ENCODE peak calls at places on chromosomes 12 and 14, in seven cellular contexts. One of them, this sample, is unnamed.

GRCh38 chr12:79634957-79635471 is 55.8 kb downstream of the PAWR start:
- DNase-seq in GM19239: no peak
- DNase-seq in heart left ventricle: no peak
- DNase-seq in nucleus accumbens: no peak
- DNase-seq in NCI-H2227 treated with DMSO at 0.1 percent for 48 hours: no peak
- DNase-seq in stimulated activated CD4-positive, alpha-beta T cell treated with anti-CD3 and anti-CD28 coated beads, Interleukin-12 subunit alpha, Interleukin-12 subunit beta, amount 100 ng/mL, for 4 hours: no peak
- DNase-seq in RWPE1: peak
- DNase-seq in this sample: no peak

GRCh38 chr12:94297876-94298520 is 149.6 kb downstream of the PLXNC1 start:
- DNase-seq in stimulated activated CD4-positive, alpha-beta T cell treated with anti-CD3 and anti-CD28 coated beads, Interleukin-12 subunit alpha, Interleukin-12 subunit beta, amount 100 ng/mL, for 4 hours: no peak
- DNase-seq in RWPE1: no peak
- DNase-seq in NCI-H2227 treated with DMSO at 0.1 percent for 48 hours: no peak
- DNase-seq in heart left ventricle: no peak
- DNase-seq in GM19239: no peak
- DNase-seq in nucleus accumbens: no peak
- DNase-seq in this sample: no peak

GRCh38 chr14:102484316-102484715 is 25.3 kb downstream of the ANKRD9 start:
- DNase-seq in nucleus accumbens: no peak
- DNase-seq in NCI-H2227 treated with DMSO at 0.1 percent for 48 hours: no peak
- DNase-seq in RWPE1: no peak
- DNase-seq in heart left ventricle: no peak
- DNase-seq in GM19239: no peak
- DNase-seq in stimulated activated CD4-positive, alpha-beta T cell treated with anti-CD3 and anti-CD28 coated beads, Interleukin-12 subunit alpha, Interleukin-12 subunit beta, amount 100 ng/mL, for 4 hours: no peak
- DNase-seq in this sample: peak

GRCh38 chr14:89340200-89340667 is 76.8 kb downstream of the FOXN3 start:
- DNase-seq in NCI-H2227 treated with DMSO at 0.1 percent for 48 hours: no peak
- DNase-seq in GM19239: no peak
- DNase-seq in heart left ventricle: no peak
- DNase-seq in RWPE1: peak
- DNase-seq in nucleus accumbens: no peak
- DNase-seq in stimulated activated CD4-positive, alpha-beta T cell treated with anti-CD3 and anti-CD28 coated beads, Interleukin-12 subunit alpha, Interleukin-12 subunit beta, amount 100 ng/mL, for 4 hours: no peak
- DNase-seq in this sample: no peak

GRCh38 chr12:123655420-123655819 is 15.5 kb upstream of the TCTN2 start:
- DNase-seq in GM19239: peak
- DNase-seq in nucleus accumbens: no peak
- DNase-seq in NCI-H2227 treated with DMSO at 0.1 percent for 48 hours: no peak
- DNase-seq in RWPE1: no peak
- DNase-seq in heart left ventricle: peak
- DNase-seq in stimulated activated CD4-positive, alpha-beta T cell treated with anti-CD3 and anti-CD28 coated beads, Interleukin-12 subunit alpha, Interleukin-12 subunit beta, amount 100 ng/mL, for 4 hours: no peak
- DNase-seq in this sample: no peak

GRCh38 chr12:52074006-52074405 is 4.2 kb downstream of the ATG101 start:
- DNase-seq in nucleus accumbens: no peak
- DNase-seq in GM19239: peak
- DNase-seq in NCI-H2227 treated with DMSO at 0.1 percent for 48 hours: no peak
- DNase-seq in stimulated activated CD4-positive, alpha-beta T cell treated with anti-CD3 and anti-CD28 coated beads, Interleukin-12 subunit alpha, Interleukin-12 subunit beta, amount 100 ng/mL, for 4 hours: no peak
- DNase-seq in heart left ventricle: peak
- DNase-seq in RWPE1: no peak
- DNase-seq in this sample: no peak

GRCh38 chr12:103955811-103956514 is 9.7 kb upstream of the TDG start:
- DNase-seq in stimulated activated CD4-positive, alpha-beta T cell treated with anti-CD3 and anti-CD28 coated beads, Interleukin-12 subunit alpha, Interleukin-12 subunit beta, amount 100 ng/mL, for 4 hours: no peak
- DNase-seq in heart left ventricle: no peak
- DNase-seq in GM19239: no peak
- DNase-seq in NCI-H2227 treated with DMSO at 0.1 percent for 48 hours: no peak
- DNase-seq in RWPE1: no peak
- DNase-seq in nucleus accumbens: no peak
- DNase-seq in this sample: no peak

GRCh38 chr14:101734241-101734847 is 27.2 kb upstream of the PPP2R5C start:
- DNase-seq in nucleus accumbens: no peak
- DNase-seq in GM19239: no peak
- DNase-seq in NCI-H2227 treated with DMSO at 0.1 percent for 48 hours: no peak
- DNase-seq in RWPE1: no peak
- DNase-seq in stimulated activated CD4-positive, alpha-beta T cell treated with anti-CD3 and anti-CD28 coated beads, Interleukin-12 subunit alpha, Interleukin-12 subunit beta, amount 100 ng/mL, for 4 hours: no peak
- DNase-seq in heart left ventricle: no peak
- DNase-seq in this sample: no peak

This sample was measured in sigmoid colon.